ENCODE peak calls at places on chromosomes 2 and 18, in five cellular contexts. E is HCT116, O is GM12878, H is HepG2, I is H1. P is an unnamed sample.

GRCh38 chr2:177169810-177170514 is 42.6 kb upstream of the HNRNPA3 start:
- DNase-seq in H (peak), O (peak), E (no peak), I (no peak), P (no peak)

GRCh38 chr2:176398783-176399182 is 129.5 kb downstream of the MTX2 start:
- DNase-seq in I (no peak), H (no peak), E (no peak), O (no peak), P (no peak)

GRCh38 chr2:43086451-43087221 is 139.8 kb downstream of the ZFP36L2 start:
- DNase-seq in E (peak), I (no peak), O (no peak), H (peak), P (no peak)

GRCh38 chr2:215772634-215773563 is 240.5 kb downstream of the MREG start:
- DNase-seq in H (no peak), E (no peak), O (no peak), I (no peak), P (no peak)

GRCh38 chr2:126736133-126736874 is 80.3 kb downstream of the GYPC start:
- DNase-seq in O (no peak), E (no peak), H (no peak), I (no peak), P (no peak)

GRCh38 chr2:41717883-41718282 is 329.9 kb upstream of the PKDCC start:
- DNase-seq in O (no peak), H (no peak), E (no peak), I (no peak), P (no peak)

GRCh38 chr18:56747032-56747658 is 96.0 kb downstream of the WDR7 start:
- DNase-seq in E (no peak), I (no peak), O (no peak), H (no peak), P (no peak)

GRCh38 chr2:23753291-23754006 is 173.5 kb downstream of the ATAD2B start:
- DNase-seq in I (no peak), H (no peak), O (no peak), E (no peak), P (no peak)

GRCh38 chr2:68880213-68880612 is 9.0 kb upstream of the BMP10 start:
- DNase-seq in I (no peak), H (no peak), E (no peak), O (no peak), P (no peak)

GRCh38 chr2:215493370-215493769 is 57.5 kb upstream of the FN1 start:
- DNase-seq in E (no peak), I (no peak), H (no peak), O (no peak), P (no peak)

GRCh38 chr2:72293620-72294019 is 146.0 kb upstream of the CYP26B1 start:
- DNase-seq in H (no peak), I (no peak), E (no peak), O (no peak), P (no peak)

GRCh38 chr2:60260646-60261296 is 292.7 kb downstream of the BCL11A start:
- DNase-seq in I (no peak), H (no peak), O (no peak), E (peak), P (no peak)

GRCh38 chr2:212958757-212959295 is 192.6 kb downstream of the IKZF2 start:
- DNase-seq in E (no peak), H (no peak), I (no peak), O (no peak), P (no peak)

GRCh38 chr2:224608104-224608503 is 22.9 kb upstream of the CUL3 start:
- DNase-seq in E (no peak), I (no peak), O (no peak), H (no peak), P (no peak)

GRCh38 chr18:9817725-9818422 is 67.9 kb upstream of the TXNDC2 start:
- DNase-seq in I (no peak), H (no peak), O (no peak), E (no peak), P (no peak)

GRCh38 chr18:47964086-47964485 is 33.6 kb upstream of the SMAD2 start:
- DNase-seq in O (no peak), I (no peak), H (no peak), E (no peak), P (no peak)

GRCh38 chr2:55550368-55551102 is 31.0 kb downstream of the CFAP36 start:
- DNase-seq in I (no peak), H (no peak), O (no peak), E (no peak), P (no peak)

GRCh38 chr18:79345981-79346380 is 49.7 kb upstream of the NFATC1 start:
- DNase-seq in I (no peak), E (no peak), H (no peak), O (no peak), P (no peak)

GRCh38 chr18:79352432-79352831 is 43.3 kb upstream of the NFATC1 start:
- DNase-seq in H (no peak), I (no peak), E (no peak), O (no peak), P (no peak)

GRCh38 chr18:79344208-79344581 is 51.5 kb upstream of the NFATC1 start:
- DNase-seq in I (no peak), H (no peak), O (no peak), E (no peak), P (no peak)

GRCh38 chr18:79345366-79345765 is 50.4 kb upstream of the NFATC1 start:
- DNase-seq in E (no peak), H (no peak), I (no peak), O (no peak), P (no peak)

GRCh38 chr18:79348066-79348465 is 47.7 kb upstream of the NFATC1 start:
- DNase-seq in H (no peak), O (no peak), I (no peak), E (no peak), P (no peak)
- TF ChIP-seq SRF in H (no peak), O (no peak), I (no peak), E (no peak), P (no peak)

GRCh38 chr18:23162473-23162872 is 27.2 kb downstream of the CABLES1 start:
- DNase-seq in O (no peak), E (no peak), H (no peak), I (no peak), P (no peak)
- TF ChIP-seq SRF in O (no peak), E (no peak), H (no peak), I (no peak), P (no peak)

GRCh38 chr2:129191530-129191929 is 787.9 kb upstream of the RAB6C start:
- DNase-seq in H (no peak), O (no peak), E (no peak), I (peak), P (no peak)

GRCh38 chr2:129192841-129193253 is 786.6 kb upstream of the RAB6C start:
- DNase-seq in I (no peak), H (no peak), E (no peak), O (no peak), P (no peak)

GRCh38 chr2:129189617-129190016 is 789.8 kb upstream of the RAB6C start:
- DNase-seq in O (no peak), E (no peak), H (no peak), I (no peak), P (no peak)

GRCh38 chr2:129192117-129192516 is 787.3 kb upstream of the RAB6C start:
- DNase-seq in H (no peak), I (no peak), E (no peak), O (no peak), P (no peak)

DNA sequence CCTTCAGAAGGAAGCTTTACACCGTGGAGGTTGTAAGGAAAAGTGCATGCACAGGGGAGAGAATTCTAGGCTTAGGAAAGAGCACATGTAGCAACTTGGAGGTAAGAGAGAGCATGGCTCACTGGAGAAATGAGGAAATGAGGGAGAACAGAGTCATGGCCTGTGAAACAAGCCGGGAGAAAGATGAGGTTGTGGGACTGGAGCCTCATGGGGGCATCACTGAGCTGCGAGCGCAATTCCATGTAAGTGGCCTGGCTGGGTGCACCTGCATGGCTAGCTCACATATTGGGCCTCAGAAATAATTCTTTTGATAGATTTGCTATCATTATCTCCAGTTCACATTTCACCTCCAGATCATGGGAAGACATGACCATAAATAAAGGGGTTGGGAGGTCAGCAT is 785.5 kb upstream of the RAB6C start:
- DNase-seq in I (no peak), E (no peak), O (no peak), H (no peak), P (no peak)
- TF ChIP-seq SRF in I (no peak), E (no peak), O (no peak), H (no peak), P (no peak)

GRCh38 chr2:129742415-129742814 is 237.1 kb upstream of the RAB6C start:
- DNase-seq in I (no peak), E (no peak), O (no peak), H (no peak), P (no peak)
- TF ChIP-seq SRF in I (no peak), E (no peak), O (no peak), H (no peak), P (no peak)

DNA sequence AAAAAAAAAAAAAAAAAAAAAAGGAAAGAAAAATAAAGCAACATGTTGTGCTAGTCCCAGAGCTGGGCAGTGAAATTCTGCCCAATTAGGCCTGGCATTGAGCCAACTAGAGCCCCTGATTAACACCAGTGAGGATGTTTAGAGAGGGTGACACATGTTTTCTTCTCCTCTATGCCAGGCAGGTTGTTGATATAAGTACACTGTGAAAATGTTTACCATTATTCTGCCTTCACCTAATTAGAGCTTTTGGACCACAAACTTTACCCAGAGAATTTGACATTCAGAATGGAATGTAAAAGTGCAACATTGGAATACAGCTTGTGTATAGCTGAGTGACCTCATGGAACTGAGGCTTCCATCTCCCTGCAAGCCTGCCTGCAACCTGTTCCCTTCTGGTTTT is 95.9 kb upstream of the MSH2 start:
- DNase-seq in H (no peak), O (no peak), E (no peak), I (no peak), P (no peak)
- TF ChIP-seq SRF in H (no peak), O (no peak), E (no peak), I (no peak), P (no peak)

DNA sequence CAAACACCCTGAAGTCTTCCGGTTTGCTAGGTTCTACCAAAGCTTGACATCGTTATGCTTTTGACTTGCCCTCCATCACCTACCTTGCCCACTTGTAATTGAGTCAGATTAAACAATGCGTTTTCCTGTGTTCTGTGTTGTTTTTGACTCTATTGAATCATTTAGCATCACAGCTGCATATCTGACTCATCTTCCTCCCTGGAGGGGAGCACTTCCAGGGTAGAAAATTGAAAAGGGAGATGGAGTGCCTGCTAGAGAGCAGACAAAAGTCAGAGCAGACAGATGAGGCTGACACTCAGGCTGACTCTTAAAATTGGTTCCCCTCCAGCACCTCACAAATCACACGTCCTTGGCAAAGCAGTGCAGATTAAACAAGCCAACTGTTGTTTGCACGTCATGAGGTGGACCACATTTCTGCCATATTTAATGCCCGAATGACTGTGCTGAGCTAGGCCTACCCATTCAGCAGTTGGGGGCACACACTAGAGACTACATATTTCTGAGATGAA is 2.2 kb downstream of the MPP4 start:
- DNase-seq in I (no peak), O (no peak), E (no peak), H (no peak), P (no peak)
- TF ChIP-seq SRF in I (no peak), O (no peak), E (no peak), H (no peak), P (no peak)

DNA sequence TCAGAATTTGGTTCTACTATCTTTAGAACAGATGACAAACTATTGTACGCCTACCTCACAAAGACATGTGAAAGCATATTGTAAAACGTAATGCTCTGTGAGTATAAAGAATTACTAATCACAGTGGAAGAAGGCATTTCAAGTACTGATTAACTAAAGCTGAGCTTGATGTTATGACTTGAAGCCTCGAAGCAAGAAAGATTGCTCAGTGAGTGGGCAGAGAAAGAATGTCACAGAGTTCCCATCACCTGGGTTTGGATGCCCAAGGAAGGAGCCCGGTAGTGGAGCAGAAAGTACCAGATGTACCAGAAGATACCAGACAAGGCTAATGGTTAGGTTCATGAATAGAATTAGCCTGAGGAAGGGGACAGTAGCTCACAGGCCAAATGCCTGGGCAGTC is 39.5 kb upstream of the FAM110C start:
- DNase-seq in O (no peak), I (no peak), H (no peak), E (no peak), P (no peak)
- TF ChIP-seq SRF in O (no peak), I (no peak), H (no peak), E (no peak), P (no peak)

GRCh38 chr2:218430721-218431120 is 11.8 kb downstream of the VIL1 start:
- DNase-seq in I (no peak), O (no peak), E (no peak), H (no peak), P (no peak)
- TF ChIP-seq SRF in I (no peak), O (no peak), E (no peak), H (no peak), P (no peak)

P was measured in K562.